ENCODE peak calls at places on chromosomes 7 and 10, in four cellular contexts. D, C, S and R are unnamed samples. For H3K9me3, the result is how much of the 10 kb centered on the place peaks cover.

GRCh38 chr7:74479066-74479781 is 25.5 kb downstream of the GTF2IRD1 start:
- DNase-seq in S (peak), D (no peak), C (no peak), R (no peak)

GRCh38 chr7:28130277-28130676 is 50.3 kb downstream of the JAZF1 start:
- DNase-seq in S (no peak), D (no peak), C (no peak), R (no peak)

GRCh38 chr7:128841961-128842673 is 11.9 kb downstream of the FLNC start:
- DNase-seq in C (peak), S (no peak), D (peak), R (no peak)

GRCh38 chr7:45593121-45593541 is 19.0 kb downstream of the ADCY1 start:
- DNase-seq in S (no peak), C (no peak), D (no peak), R (peak)

GRCh38 chr7:121166885-121167284 is 161.9 kb upstream of the WNT16 start:
- DNase-seq in C (no peak), D (no peak), S (no peak), R (no peak)

GRCh38 chr7:30697716-30698460 is 15.6 kb upstream of the CRHR2 start:
- DNase-seq in S (no peak), D (no peak), C (no peak), R (no peak)

GRCh38 chr7:131329176-131329570 is 1.5 kb downstream of the MKLN1 start:
- DNase-seq in S (no peak), C (no peak), D (no peak), R (no peak)

GRCh38 chr7:87474533-87475358 is 734 bp downstream of the ABCB4 start:
- DNase-seq in D (no peak), S (no peak), C (no peak), R (no peak)

GRCh38 chr7:34066968-34067367 is 161.6 kb downstream of the BMPER start:
- DNase-seq in D (no peak), C (no peak), S (no peak), R (no peak)

GRCh38 chr7:454356-455109 is 65.1 kb downstream of the PDGFA start:
- DNase-seq in C (no peak), S (no peak), D (no peak), R (no peak)

GRCh38 chr10:26367771-26368170 is 70.4 kb upstream of the APBB1IP start:
- DNase-seq in D (peak), C (no peak), S (no peak), R (no peak)

GRCh38 chr10:4981722-4982471 is 18.7 kb downstream of the AKR1C1 start:
- DNase-seq in C (no peak), S (no peak), D (peak), R (no peak)

GRCh38 chr10:23523251-23523650 is 84.4 kb downstream of the OTUD1 start:
- DNase-seq in S (no peak), D (no peak), C (no peak), R (no peak)

GRCh38 chr10:30784896-30785605 is 155.5 kb upstream of the LYZL2 start:
- DNase-seq in S (peak), C (no peak), D (peak), R (no peak)

GRCh38 chr10:30619966-30620365 is 9.6 kb downstream of the LYZL2 start:
- DNase-seq in C (no peak), D (no peak), S (no peak), R (no peak)

GRCh38 chr7:149281508-149282330 is 19.7 kb downstream of the ZNF783 start:
- DNase-seq in D (no peak), C (no peak), S (no peak), R (no peak)
- H3K9me3 ChIP-seq in D (under half), C (under half), S (under half), R (under half)

GRCh38 chr7:153402721-153403541 is 643.4 kb downstream of the ACTR3B start:
- DNase-seq in S (no peak), C (no peak), D (no peak), R (no peak)
- H3K9me3 ChIP-seq in S (under half), C (under half), D (under half), R (under half)

DNA sequence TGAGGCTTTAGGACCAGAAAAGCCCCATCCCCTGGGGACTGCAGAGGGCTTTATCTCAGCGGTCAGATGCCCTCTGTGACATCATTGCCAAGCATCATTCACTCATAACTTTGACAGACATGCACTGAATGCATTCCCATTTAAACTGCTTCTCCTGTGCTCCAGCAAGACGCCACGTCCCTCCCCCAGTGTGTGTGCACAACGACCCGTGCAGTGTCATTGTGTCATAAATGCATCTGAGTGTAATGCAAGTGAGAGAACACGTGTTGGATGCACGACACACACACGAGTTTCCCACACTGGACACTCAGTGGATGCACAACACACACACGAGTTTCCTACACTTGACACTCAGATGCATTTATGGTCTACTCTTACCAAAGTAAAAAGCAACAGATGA is 337.9 kb downstream of the PTPRN2 start:
- DNase-seq in S (no peak), C (no peak), D (no peak), R (no peak)
- H3K9me3 ChIP-seq in S (under half), C (under half), D (under half), R (under half)

GRCh38 chr7:99535667-99536066 is 16.2 kb downstream of the FAM200A start:
- DNase-seq in D (no peak), C (no peak), S (no peak), R (no peak)

GRCh38 chr7:99525713-99526440 is 21.4 kb downstream of the ZKSCAN5 start:
- DNase-seq in C (no peak), S (no peak), D (no peak), R (no peak)

GRCh38 chr7:99531354-99531765 is 20.6 kb downstream of the FAM200A start:
- DNase-seq in C (no peak), D (no peak), S (no peak), R (no peak)
- H3K9me3 ChIP-seq in C (under half), D (under half), S (half or more), R (under half)

GRCh38 chr10:61985715-61986114 is 84.2 kb downstream of the ARID5B start:
- DNase-seq in S (no peak), D (no peak), C (no peak), R (no peak)

GRCh38 chr10:61986788-61987187 is 85.3 kb downstream of the ARID5B start:
- DNase-seq in D (no peak), S (no peak), C (no peak), R (no peak)

GRCh38 chr10:61984803-61985418 is 83.4 kb downstream of the ARID5B start:
- DNase-seq in D (no peak), S (no peak), C (no peak), R (no peak)

GRCh38 chr10:61987537-61987936 is 86.0 kb downstream of the ARID5B start:
- DNase-seq in S (no peak), D (no peak), C (no peak), R (no peak)

DNA sequence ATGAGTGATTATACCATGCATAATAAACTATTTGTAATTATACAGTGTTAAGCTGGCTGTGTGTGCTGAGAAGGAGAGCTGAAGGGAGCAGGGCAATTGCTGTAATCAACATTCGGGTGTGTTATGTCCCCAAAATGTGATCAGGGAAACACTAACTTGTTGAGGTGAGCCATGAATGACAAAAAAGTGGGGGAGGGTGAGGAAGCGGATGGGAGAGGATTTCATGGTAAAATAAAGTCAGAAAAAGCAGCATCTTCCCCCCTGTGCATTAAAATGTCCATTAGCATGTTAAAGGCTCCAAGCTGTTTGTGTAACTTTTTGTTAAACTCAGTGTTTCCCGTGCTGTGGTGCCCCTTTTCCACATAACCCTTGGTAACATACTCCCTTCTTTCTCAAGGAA is 84.9 kb downstream of the ARID5B start:
- DNase-seq in C (no peak), D (no peak), S (no peak), R (no peak)
- H3K9me3 ChIP-seq in C (under half), D (under half), S (under half), R (under half)

GRCh38 chr10:94235470-94235869 is 127.3 kb downstream of the NOC3L start:
- DNase-seq in S (no peak), D (no peak), C (no peak), R (no peak)
- H3K9me3 ChIP-seq in S (under half), D (under half), C (under half), R (under half)

GRCh38 chr10:123746016-123746415 is 79.9 kb downstream of the GPR26 start:
- DNase-seq in C (no peak), D (no peak), S (no peak), R (no peak)
- H3K9me3 ChIP-seq in C (under half), D (under half), S (under half), R (under half)

DNA sequence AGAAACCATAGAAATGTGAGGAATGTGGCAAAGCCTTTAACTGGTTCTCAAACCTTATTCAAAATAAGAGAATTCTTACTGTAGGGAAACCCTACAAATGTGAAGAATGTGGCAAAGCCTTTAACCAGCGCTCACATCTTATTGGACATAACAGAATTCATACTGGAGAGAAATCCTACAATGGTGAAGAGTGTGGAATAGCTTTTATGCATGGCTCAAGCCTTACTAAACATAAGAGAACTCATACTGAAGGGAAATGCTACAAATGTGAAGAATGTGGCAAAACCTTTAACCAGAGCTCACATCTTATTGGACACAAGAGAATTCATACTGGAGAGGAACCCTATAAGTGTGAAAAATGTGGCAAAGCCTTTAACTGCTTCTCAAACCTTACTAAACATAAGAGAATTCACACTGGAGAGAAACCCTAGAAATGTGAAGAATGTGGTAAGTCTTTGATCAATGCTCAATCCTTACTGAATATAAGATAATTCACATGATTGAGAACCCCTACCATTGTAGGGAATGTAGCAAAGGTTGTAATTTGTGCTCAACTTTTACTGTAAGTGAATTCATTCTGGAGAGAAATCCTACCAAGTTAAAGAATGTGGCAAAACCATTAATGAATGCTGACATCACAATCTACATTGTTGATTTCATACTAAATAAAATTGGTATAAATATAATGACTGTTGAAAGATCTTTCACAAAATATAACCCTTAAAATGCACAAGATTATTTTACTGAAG is 142.5 kb upstream of the ZNF479 start:
- DNase-seq in S (no peak), D (no peak), C (no peak), R (no peak)
- H3K9me3 ChIP-seq in S (half or more), D (under half), C (under half), R (under half)

DNA sequence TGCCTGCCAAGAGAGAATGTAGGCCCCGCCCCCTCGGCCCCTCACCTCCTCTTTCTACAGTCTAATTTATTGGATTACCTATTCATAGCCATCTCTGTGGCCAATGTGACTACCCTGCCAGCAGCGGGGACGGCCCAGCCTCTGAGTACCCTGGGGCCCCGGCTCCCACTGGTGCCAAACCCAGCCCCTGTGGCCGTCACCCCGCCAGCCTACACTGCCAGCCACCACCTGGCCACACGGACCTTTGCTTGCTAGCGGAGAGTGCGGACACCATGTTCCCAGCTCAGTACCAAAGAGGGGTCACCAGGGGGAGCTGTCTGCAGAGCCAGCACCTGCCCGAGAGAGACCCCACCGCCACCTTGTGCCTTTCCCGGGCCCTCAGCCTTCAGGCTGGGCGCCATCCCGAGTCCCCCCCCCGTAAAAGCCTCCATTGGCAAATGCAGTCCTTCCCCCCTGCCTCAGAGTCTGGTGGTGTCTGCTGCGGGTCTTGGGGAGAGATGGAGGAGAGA is 511.1 kb downstream of the ZNF37A start:
- DNase-seq in D (no peak), C (no peak), S (no peak), R (no peak)
- H3K9me3 ChIP-seq in D (under half), C (under half), S (half or more), R (under half)